ENCODE peak calls at places on chromosomes 12 and 14, in eight cellular contexts. One of them, this sample, is unnamed.
A peak's percentile ranks its signal among the peaks of the same experiment; 100 is the strongest.

GRCh38 chr14:94136575-94137331 is 7.3 kb upstream of the IFI27L2 start:
- DNase-seq in GM12865: peak; percentile 85
- DNase-seq in Peyer's patch: peak; percentile 86
- DNase-seq in astrocyte of the spinal cord: peak; percentile 78
- DNase-seq in fibroblast of lung: peak; percentile 62
- DNase-seq in fibroblast of mammary gland: peak; percentile 80
- DNase-seq in IMR-90: peak; percentile 76
- DNase-seq in HCT116: peak; percentile 78
- DNase-seq in this sample: no peak

GRCh38 chr12:24455811-24456210 is 493.1 kb downstream of the BCAT1 start:
- DNase-seq in GM12865: no peak
- DNase-seq in Peyer's patch: no peak
- DNase-seq in astrocyte of the spinal cord: no peak
- DNase-seq in fibroblast of lung: no peak
- DNase-seq in fibroblast of mammary gland: no peak
- DNase-seq in IMR-90: no peak
- DNase-seq in HCT116: no peak
- DNase-seq in this sample: no peak

GRCh38 chr14:65423986-65424385 is 11.5 kb downstream of the FUT8 start:
- DNase-seq in GM12865: no peak
- DNase-seq in Peyer's patch: no peak
- DNase-seq in astrocyte of the spinal cord: no peak
- DNase-seq in fibroblast of lung: no peak
- DNase-seq in fibroblast of mammary gland: no peak
- DNase-seq in IMR-90: no peak
- DNase-seq in HCT116: no peak
- DNase-seq in this sample: no peak

GRCh38 chr12:89234324-89235114 is 117.8 kb downstream of the DUSP6 start:
- DNase-seq in GM12865: no peak
- DNase-seq in Peyer's patch: no peak
- DNase-seq in astrocyte of the spinal cord: no peak
- DNase-seq in fibroblast of lung: no peak
- DNase-seq in fibroblast of mammary gland: no peak
- DNase-seq in IMR-90: no peak
- DNase-seq in HCT116: no peak
- DNase-seq in this sample: no peak

GRCh38 chr12:108649126-108649525 is 15.4 kb upstream of the SELPLG start:
- DNase-seq in GM12865: no peak
- DNase-seq in Peyer's patch: no peak
- DNase-seq in astrocyte of the spinal cord: peak; percentile 78
- DNase-seq in fibroblast of lung: peak; percentile 89
- DNase-seq in fibroblast of mammary gland: peak; percentile 83
- DNase-seq in IMR-90: peak; percentile 75
- DNase-seq in HCT116: no peak
- DNase-seq in this sample: peak; percentile 42

GRCh38 chr12:93098077-93098476 is 169.0 kb upstream of the EEA1 start:
- DNase-seq in GM12865: peak; percentile 89
- DNase-seq in Peyer's patch: peak; percentile 85
- DNase-seq in astrocyte of the spinal cord: peak; percentile 34
- DNase-seq in fibroblast of lung: no peak
- DNase-seq in fibroblast of mammary gland: peak; percentile 57
- DNase-seq in IMR-90: peak; percentile 35
- DNase-seq in HCT116: peak; percentile 63
- DNase-seq in this sample: no peak

GRCh38 chr14:57866199-57866755 is 385 bp upstream of the SLC35F4 start:
- DNase-seq in GM12865: no peak
- DNase-seq in Peyer's patch: no peak
- DNase-seq in astrocyte of the spinal cord: no peak
- DNase-seq in fibroblast of lung: no peak
- DNase-seq in fibroblast of mammary gland: no peak
- DNase-seq in IMR-90: no peak
- DNase-seq in HCT116: no peak
- DNase-seq in this sample: no peak

GRCh38 chr14:65732112-65732511 is 319.6 kb downstream of the FUT8 start:
- DNase-seq in GM12865: peak; percentile 71
- DNase-seq in Peyer's patch: no peak
- DNase-seq in astrocyte of the spinal cord: no peak
- DNase-seq in fibroblast of lung: no peak
- DNase-seq in fibroblast of mammary gland: no peak
- DNase-seq in IMR-90: no peak
- DNase-seq in HCT116: no peak
- DNase-seq in this sample: no peak

GRCh38 chr14:37592288-37593274 is 2.5 kb downstream of the FOXA1 start:
- DNase-seq in GM12865: no peak
- DNase-seq in Peyer's patch: no peak
- DNase-seq in astrocyte of the spinal cord: no peak
- DNase-seq in fibroblast of lung: no peak
- DNase-seq in fibroblast of mammary gland: no peak
- DNase-seq in IMR-90: no peak
- DNase-seq in HCT116: no peak
- DNase-seq in this sample: no peak

GRCh38 chr14:68937790-68938514 is 41.1 kb downstream of the ACTN1 start:
- DNase-seq in GM12865: no peak
- DNase-seq in Peyer's patch: no peak
- DNase-seq in astrocyte of the spinal cord: peak; percentile 52
- DNase-seq in fibroblast of lung: peak; percentile 56
- DNase-seq in fibroblast of mammary gland: peak; percentile 42
- DNase-seq in IMR-90: no peak
- DNase-seq in HCT116: no peak
- DNase-seq in this sample: no peak

GRCh38 chr14:22002860-22003284 is 329.3 kb upstream of the OR4E1 start:
- DNase-seq in GM12865: peak; percentile 13
- DNase-seq in Peyer's patch: no peak
- DNase-seq in astrocyte of the spinal cord: no peak
- DNase-seq in fibroblast of lung: no peak
- DNase-seq in fibroblast of mammary gland: no peak
- DNase-seq in IMR-90: no peak
- DNase-seq in HCT116: peak; percentile 16
- DNase-seq in this sample: no peak

GRCh38 chr12:6372403-6373003 is 2.9 kb downstream of the SCNN1A start:
- DNase-seq in GM12865: no peak
- DNase-seq in Peyer's patch: no peak
- DNase-seq in astrocyte of the spinal cord: peak; percentile 83
- DNase-seq in fibroblast of lung: peak; percentile 87
- DNase-seq in fibroblast of mammary gland: peak; percentile 88
- DNase-seq in IMR-90: peak; percentile 69
- DNase-seq in HCT116: peak; percentile 90
- DNase-seq in this sample: peak; percentile 36

GRCh38 chr14:26137161-26137560 is 460.7 kb downstream of the NOVA1 start:
- DNase-seq in GM12865: no peak
- DNase-seq in Peyer's patch: no peak
- DNase-seq in astrocyte of the spinal cord: no peak
- DNase-seq in fibroblast of lung: no peak
- DNase-seq in fibroblast of mammary gland: no peak
- DNase-seq in IMR-90: no peak
- DNase-seq in HCT116: no peak
- DNase-seq in this sample: no peak
- TF ChIP-seq CTCF in GM12865: no peak
- TF ChIP-seq CTCF in Peyer's patch: no peak
- TF ChIP-seq CTCF in astrocyte of the spinal cord: peak; percentile 11
- TF ChIP-seq CTCF in fibroblast of lung: no peak
- TF ChIP-seq CTCF in fibroblast of mammary gland: peak; percentile 27
- TF ChIP-seq CTCF in IMR-90: no peak
- TF ChIP-seq CTCF in HCT116: no peak
- TF ChIP-seq CTCF in this sample: no peak

GRCh38 chr12:27367078-27367477 is 34.4 kb downstream of the BMAL2 start:
- DNase-seq in GM12865: no peak
- DNase-seq in Peyer's patch: no peak
- DNase-seq in astrocyte of the spinal cord: no peak
- DNase-seq in fibroblast of lung: peak; percentile 36
- DNase-seq in fibroblast of mammary gland: no peak
- DNase-seq in IMR-90: peak; percentile 28
- DNase-seq in HCT116: no peak
- DNase-seq in this sample: no peak

GRCh38 chr12:27359578-27360340 is 27.1 kb downstream of the BMAL2 start:
- DNase-seq in GM12865: no peak
- DNase-seq in Peyer's patch: no peak
- DNase-seq in astrocyte of the spinal cord: no peak
- DNase-seq in fibroblast of lung: peak; percentile 54
- DNase-seq in fibroblast of mammary gland: no peak
- DNase-seq in IMR-90: peak; percentile 43
- DNase-seq in HCT116: no peak
- DNase-seq in this sample: no peak

GRCh38 chr12:27355979-27356378 is 23.3 kb downstream of the BMAL2 start:
- DNase-seq in GM12865: no peak
- DNase-seq in Peyer's patch: no peak
- DNase-seq in astrocyte of the spinal cord: no peak
- DNase-seq in fibroblast of lung: no peak
- DNase-seq in fibroblast of mammary gland: no peak
- DNase-seq in IMR-90: peak; percentile 62
- DNase-seq in HCT116: no peak
- DNase-seq in this sample: no peak

GRCh38 chr12:27366621-27367020 is 34.0 kb downstream of the BMAL2 start:
- DNase-seq in GM12865: no peak
- DNase-seq in Peyer's patch: no peak
- DNase-seq in astrocyte of the spinal cord: no peak
- DNase-seq in fibroblast of lung: no peak
- DNase-seq in fibroblast of mammary gland: no peak
- DNase-seq in IMR-90: no peak
- DNase-seq in HCT116: no peak
- DNase-seq in this sample: no peak

GRCh38 chr12:27361372-27361771 is 28.7 kb downstream of the BMAL2 start:
- DNase-seq in GM12865: no peak
- DNase-seq in Peyer's patch: no peak
- DNase-seq in astrocyte of the spinal cord: peak; percentile 10
- DNase-seq in fibroblast of lung: peak; percentile 64
- DNase-seq in fibroblast of mammary gland: peak; percentile 70
- DNase-seq in IMR-90: peak; percentile 87
- DNase-seq in HCT116: no peak
- DNase-seq in this sample: peak; percentile 68
- H3K4me3 ChIP-seq in GM12865: no peak overlapping the region
- H3K4me3 ChIP-seq in Peyer's patch: no peak overlapping the region
- H3K4me3 ChIP-seq in astrocyte of the spinal cord: no peak overlapping the region
- H3K4me3 ChIP-seq in fibroblast of lung: no peak overlapping the region
- H3K4me3 ChIP-seq in fibroblast of mammary gland: no peak overlapping the region
- H3K4me3 ChIP-seq in IMR-90: no peak overlapping the region
- H3K4me3 ChIP-seq in HCT116: no peak overlapping the region
- H3K4me3 ChIP-seq in this sample: no peak overlapping the region

GRCh38 chr12:57735198-57735855 is 3.2 kb downstream of the AGAP2 start:
- DNase-seq in GM12865: no peak
- DNase-seq in Peyer's patch: no peak
- DNase-seq in astrocyte of the spinal cord: no peak
- DNase-seq in fibroblast of lung: no peak
- DNase-seq in fibroblast of mammary gland: no peak
- DNase-seq in IMR-90: no peak
- DNase-seq in HCT116: no peak
- DNase-seq in this sample: no peak

GRCh38 chr12:57736743-57737466 is 1.6 kb downstream of the AGAP2 start:
- DNase-seq in GM12865: no peak
- DNase-seq in Peyer's patch: no peak
- DNase-seq in astrocyte of the spinal cord: no peak
- DNase-seq in fibroblast of lung: no peak
- DNase-seq in fibroblast of mammary gland: no peak
- DNase-seq in IMR-90: no peak
- DNase-seq in HCT116: no peak
- DNase-seq in this sample: no peak

GRCh38 chr12:57734586-57734985 is 4.0 kb downstream of the AGAP2 start:
- DNase-seq in GM12865: no peak
- DNase-seq in Peyer's patch: no peak
- DNase-seq in astrocyte of the spinal cord: no peak
- DNase-seq in fibroblast of lung: no peak
- DNase-seq in fibroblast of mammary gland: no peak
- DNase-seq in IMR-90: no peak
- DNase-seq in HCT116: no peak
- DNase-seq in this sample: no peak

GRCh38 chr12:57737467-57738141 is 938 bp downstream of the AGAP2 start:
- DNase-seq in GM12865: no peak
- DNase-seq in Peyer's patch: no peak
- DNase-seq in astrocyte of the spinal cord: no peak
- DNase-seq in fibroblast of lung: no peak
- DNase-seq in fibroblast of mammary gland: no peak
- DNase-seq in IMR-90: peak; percentile 7
- DNase-seq in HCT116: no peak
- DNase-seq in this sample: no peak

DNA sequence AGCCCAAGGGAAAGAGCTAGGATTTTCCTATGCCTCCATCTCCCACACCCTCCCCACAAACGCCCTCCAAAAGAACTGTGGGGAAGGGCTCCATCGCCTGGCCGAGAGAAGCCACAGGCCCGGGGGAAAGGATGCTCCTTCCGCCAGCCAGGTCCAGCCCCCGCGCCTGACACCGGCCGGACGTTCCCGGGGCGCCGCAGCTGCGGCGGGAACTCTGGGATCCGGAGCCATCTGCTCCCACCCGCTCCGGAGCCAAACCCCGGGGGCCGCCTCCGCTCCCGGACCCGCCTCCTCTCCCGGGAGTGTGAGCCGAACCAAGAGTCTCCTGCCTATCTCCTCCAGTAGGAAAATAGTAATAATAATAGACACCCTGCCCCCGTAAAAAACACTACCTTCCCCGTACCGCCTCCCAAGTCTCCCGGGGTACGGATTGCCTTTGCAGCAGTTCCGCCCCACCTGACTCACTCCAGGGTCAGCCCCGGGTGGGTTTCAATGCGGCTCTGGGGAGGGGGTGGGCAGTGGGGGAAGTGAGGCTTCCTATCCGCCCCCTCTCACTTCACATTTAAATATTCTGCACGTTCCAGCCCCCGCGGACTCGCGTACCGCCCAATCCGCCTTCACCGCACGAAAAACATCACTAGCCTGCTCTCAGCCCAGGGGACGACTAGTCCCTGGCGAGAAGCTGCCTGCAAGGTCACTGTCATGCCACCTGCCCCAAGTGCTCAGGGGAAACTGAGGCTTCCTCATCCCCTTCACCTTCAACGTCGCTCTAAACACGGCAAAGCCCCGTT is 2.4 kb downstream of the AGAP2 start:
- DNase-seq in GM12865: no peak
- DNase-seq in Peyer's patch: no peak
- DNase-seq in astrocyte of the spinal cord: no peak
- DNase-seq in fibroblast of lung: peak; percentile 15
- DNase-seq in fibroblast of mammary gland: peak; percentile 34
- DNase-seq in IMR-90: peak; percentile 37
- DNase-seq in HCT116: no peak
- DNase-seq in this sample: no peak
- TF ChIP-seq CTCF in GM12865: no peak
- TF ChIP-seq CTCF in Peyer's patch: no peak
- TF ChIP-seq CTCF in astrocyte of the spinal cord: peak; percentile 49
- TF ChIP-seq CTCF in fibroblast of lung: peak; percentile 19
- TF ChIP-seq CTCF in fibroblast of mammary gland: peak; percentile 25
- TF ChIP-seq CTCF in IMR-90: peak; percentile 50
- TF ChIP-seq CTCF in HCT116: no peak
- TF ChIP-seq CTCF in this sample: peak; percentile 68

DNA sequence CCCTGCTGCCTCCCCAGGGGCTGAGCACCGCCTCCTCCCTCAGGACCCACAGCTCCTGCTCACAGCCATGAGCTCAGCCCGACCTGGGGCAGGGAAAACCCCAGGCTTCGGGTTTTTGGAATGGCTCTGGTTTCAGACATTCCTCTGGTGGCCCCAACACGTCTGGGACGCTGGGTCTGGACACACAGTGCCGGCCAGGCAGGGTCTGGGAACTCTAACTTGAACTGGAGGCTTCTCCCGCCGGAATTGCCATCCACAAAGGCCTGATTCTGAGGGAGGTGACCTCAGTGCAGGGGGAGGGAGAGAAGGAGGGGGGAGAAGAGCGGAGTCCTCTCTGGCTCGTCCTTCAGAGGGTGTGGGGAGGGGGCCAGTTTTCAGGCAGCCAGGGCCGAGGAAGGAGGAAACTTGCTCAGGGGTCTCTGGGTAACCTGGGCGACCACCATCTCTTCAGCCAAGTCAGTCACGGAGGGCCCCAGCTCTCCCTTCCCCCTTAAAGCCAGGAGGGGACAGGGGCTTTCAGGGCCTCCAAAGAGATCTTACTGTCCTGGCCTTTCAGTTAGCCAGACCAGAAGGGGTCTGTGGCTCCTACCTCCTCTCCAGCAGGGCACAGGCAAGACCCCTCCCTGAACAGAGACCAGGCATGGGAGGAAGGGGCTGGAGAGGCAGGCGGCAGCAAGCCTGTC is 19.4 kb downstream of the NCKAP5L start:
- DNase-seq in GM12865: no peak
- DNase-seq in Peyer's patch: no peak
- DNase-seq in astrocyte of the spinal cord: peak; percentile 12
- DNase-seq in fibroblast of lung: peak; percentile 33
- DNase-seq in fibroblast of mammary gland: no peak
- DNase-seq in IMR-90: peak; percentile 19
- DNase-seq in HCT116: no peak
- DNase-seq in this sample: no peak
- H3K4me3 ChIP-seq in GM12865: no peak overlapping the region
- H3K4me3 ChIP-seq in Peyer's patch: no peak overlapping the region
- H3K4me3 ChIP-seq in astrocyte of the spinal cord: no peak overlapping the region
- H3K4me3 ChIP-seq in fibroblast of lung: no peak overlapping the region
- H3K4me3 ChIP-seq in fibroblast of mammary gland: no peak overlapping the region
- H3K4me3 ChIP-seq in IMR-90: no peak overlapping the region
- H3K4me3 ChIP-seq in HCT116: no peak overlapping the region
- H3K4me3 ChIP-seq in this sample: no peak overlapping the region